ENCODE peak calls at places on chromosomes 16 and 17, in nine cellular contexts. One of them, this sample, is unnamed.

GRCh38 chr17:11264183-11264871 is 23.3 kb downstream of the SHISA6 start:
- DNase-seq in naive thymus-derived CD4-positive, alpha-beta T cell: no peak
- DNase-seq in HAP-1: no peak
- DNase-seq in uterus: no peak
- DNase-seq in psoas muscle: no peak
- DNase-seq in aorta: no peak
- DNase-seq in ascending aorta: no peak
- DNase-seq in A673: peak; percentile 37
- DNase-seq in GM23248: no peak
- DNase-seq in this sample: no peak

GRCh38 chr17:79045001-79045729 is 21.2 kb downstream of the C1QTNF1 start:
- DNase-seq in naive thymus-derived CD4-positive, alpha-beta T cell: no peak
- DNase-seq in HAP-1: no peak
- DNase-seq in uterus: no peak
- DNase-seq in psoas muscle: no peak
- DNase-seq in aorta: peak; percentile 76
- DNase-seq in ascending aorta: no peak
- DNase-seq in A673: no peak
- DNase-seq in GM23248: no peak
- DNase-seq in this sample: no peak

GRCh38 chr17:29571883-29572681 is 3.6 kb downstream of the TP53I13 start:
- DNase-seq in naive thymus-derived CD4-positive, alpha-beta T cell: no peak
- DNase-seq in HAP-1: peak; percentile 9
- DNase-seq in uterus: no peak
- DNase-seq in psoas muscle: no peak
- DNase-seq in aorta: peak; percentile 77
- DNase-seq in ascending aorta: no peak
- DNase-seq in A673: no peak
- DNase-seq in GM23248: peak; percentile 56
- DNase-seq in this sample: no peak

GRCh38 chr17:61411114-61411943 is 11.7 kb downstream of the TBX2 start:
- DNase-seq in naive thymus-derived CD4-positive, alpha-beta T cell: no peak
- DNase-seq in HAP-1: peak; percentile 12
- DNase-seq in uterus: peak; percentile 67
- DNase-seq in psoas muscle: no peak
- DNase-seq in aorta: peak; percentile 86
- DNase-seq in ascending aorta: peak; percentile 9
- DNase-seq in A673: peak; percentile 74
- DNase-seq in GM23248: peak; percentile 76
- DNase-seq in this sample: no peak

GRCh38 chr16:17362191-17362590 is 108.6 kb downstream of the XYLT1 start:
- DNase-seq in naive thymus-derived CD4-positive, alpha-beta T cell: no peak
- DNase-seq in HAP-1: no peak
- DNase-seq in uterus: no peak
- DNase-seq in psoas muscle: no peak
- DNase-seq in aorta: no peak
- DNase-seq in ascending aorta: no peak
- DNase-seq in A673: no peak
- DNase-seq in GM23248: no peak
- DNase-seq in this sample: no peak

GRCh38 chr17:60439501-60439900 is 17.2 kb downstream of the CHCT1 start:
- DNase-seq in naive thymus-derived CD4-positive, alpha-beta T cell: no peak
- DNase-seq in HAP-1: no peak
- DNase-seq in uterus: no peak
- DNase-seq in psoas muscle: no peak
- DNase-seq in aorta: no peak
- DNase-seq in ascending aorta: no peak
- DNase-seq in A673: peak; percentile 30
- DNase-seq in GM23248: peak; percentile 61
- DNase-seq in this sample: no peak

GRCh38 chr16:56389554-56389953 is 35.8 kb downstream of the AMFR start:
- DNase-seq in naive thymus-derived CD4-positive, alpha-beta T cell: no peak
- DNase-seq in HAP-1: no peak
- DNase-seq in uterus: no peak
- DNase-seq in psoas muscle: no peak
- DNase-seq in aorta: no peak
- DNase-seq in ascending aorta: no peak
- DNase-seq in A673: no peak
- DNase-seq in GM23248: peak; percentile 99
- DNase-seq in this sample: no peak

GRCh38 chr16:47848481-47849109 is 307.2 kb downstream of the ABCC12 start:
- DNase-seq in naive thymus-derived CD4-positive, alpha-beta T cell: no peak
- DNase-seq in HAP-1: no peak
- DNase-seq in uterus: no peak
- DNase-seq in psoas muscle: no peak
- DNase-seq in aorta: no peak
- DNase-seq in ascending aorta: no peak
- DNase-seq in A673: no peak
- DNase-seq in GM23248: peak; percentile 33
- DNase-seq in this sample: no peak

GRCh38 chr16:89114159-89114981 is 20.7 kb downstream of the ACSF3 start:
- DNase-seq in naive thymus-derived CD4-positive, alpha-beta T cell: no peak
- DNase-seq in HAP-1: no peak
- DNase-seq in uterus: no peak
- DNase-seq in psoas muscle: peak; percentile 11
- DNase-seq in aorta: peak; percentile 73
- DNase-seq in ascending aorta: no peak
- DNase-seq in A673: no peak
- DNase-seq in GM23248: no peak
- DNase-seq in this sample: peak; percentile 27

GRCh38 chr17:77610518-77610893 is 348.0 kb upstream of the TNRC6C start:
- DNase-seq in naive thymus-derived CD4-positive, alpha-beta T cell: no peak
- DNase-seq in HAP-1: no peak
- DNase-seq in uterus: no peak
- DNase-seq in psoas muscle: no peak
- DNase-seq in aorta: peak; percentile 67
- DNase-seq in ascending aorta: no peak
- DNase-seq in A673: no peak
- DNase-seq in GM23248: no peak
- DNase-seq in this sample: no peak
- H3K4me3 ChIP-seq in naive thymus-derived CD4-positive, alpha-beta T cell: peak overlapping the region; percentile 54
- H3K4me3 ChIP-seq in HAP-1: no peak overlapping the region
- H3K4me3 ChIP-seq in uterus: no peak overlapping the region
- H3K4me3 ChIP-seq in psoas muscle: peak overlapping the region; percentile 25
- H3K4me3 ChIP-seq in aorta: no peak overlapping the region
- H3K4me3 ChIP-seq in ascending aorta: peak overlapping the region; percentile 2
- H3K4me3 ChIP-seq in A673: no peak overlapping the region
- H3K4me3 ChIP-seq in GM23248: peak overlapping the region; percentile 14
- H3K4me3 ChIP-seq in this sample: no peak overlapping the region

GRCh38 chr16:75169899-75170405 is 21.6 kb downstream of the ZFP1 start:
- DNase-seq in naive thymus-derived CD4-positive, alpha-beta T cell: no peak
- DNase-seq in HAP-1: no peak
- DNase-seq in uterus: no peak
- DNase-seq in psoas muscle: no peak
- DNase-seq in aorta: no peak
- DNase-seq in ascending aorta: no peak
- DNase-seq in A673: no peak
- DNase-seq in GM23248: no peak
- DNase-seq in this sample: no peak

GRCh38 chr16:75175074-75175473 is 26.8 kb downstream of the ZFP1 start:
- DNase-seq in naive thymus-derived CD4-positive, alpha-beta T cell: no peak
- DNase-seq in HAP-1: no peak
- DNase-seq in uterus: no peak
- DNase-seq in psoas muscle: no peak
- DNase-seq in aorta: no peak
- DNase-seq in ascending aorta: no peak
- DNase-seq in A673: no peak
- DNase-seq in GM23248: no peak
- DNase-seq in this sample: no peak

GRCh38 chr16:75176926-75177325 is 28.6 kb downstream of the ZFP1 start:
- DNase-seq in naive thymus-derived CD4-positive, alpha-beta T cell: no peak
- DNase-seq in HAP-1: no peak
- DNase-seq in uterus: no peak
- DNase-seq in psoas muscle: no peak
- DNase-seq in aorta: no peak
- DNase-seq in ascending aorta: no peak
- DNase-seq in A673: no peak
- DNase-seq in GM23248: no peak
- DNase-seq in this sample: no peak

DNA sequence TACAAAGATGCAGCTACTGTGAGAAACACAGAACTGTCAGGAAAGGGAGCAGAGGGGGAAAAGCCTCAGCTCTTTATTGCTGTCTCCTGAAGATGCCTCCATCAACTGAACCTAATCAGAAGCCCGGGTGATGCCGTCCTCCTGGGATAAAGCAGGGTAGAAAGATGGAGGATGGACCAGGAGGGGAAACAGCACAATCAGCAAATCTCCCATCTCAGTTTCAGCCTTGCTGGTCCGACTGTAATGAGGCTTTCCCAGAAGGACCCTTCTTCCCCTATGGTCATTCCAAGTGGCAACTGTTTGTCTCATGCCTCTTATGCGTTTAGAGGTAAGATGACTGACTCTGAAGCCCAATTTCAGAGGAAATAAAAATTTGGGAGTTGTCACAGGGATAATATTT is 24.3 kb downstream of the ZFP1 start:
- DNase-seq in naive thymus-derived CD4-positive, alpha-beta T cell: no peak
- DNase-seq in HAP-1: no peak
- DNase-seq in uterus: no peak
- DNase-seq in psoas muscle: no peak
- DNase-seq in aorta: no peak
- DNase-seq in ascending aorta: no peak
- DNase-seq in A673: no peak
- DNase-seq in GM23248: no peak
- DNase-seq in this sample: no peak
- H3K9me3 ChIP-seq in naive thymus-derived CD4-positive, alpha-beta T cell: peaks cover 41% of the 10 kb centered on the region
- H3K9me3 ChIP-seq in HAP-1: peaks cover 26% of the 10 kb centered on the region
- H3K9me3 ChIP-seq in uterus: no peaks in the 10 kb centered on the region
- H3K9me3 ChIP-seq in psoas muscle: peaks cover 55% of the 10 kb centered on the region
- H3K9me3 ChIP-seq in aorta: peaks cover 14% of the 10 kb centered on the region
- H3K9me3 ChIP-seq in ascending aorta: peaks cover 91% of the 10 kb centered on the region
- H3K9me3 ChIP-seq in A673: peaks cover 89% of the 10 kb centered on the region
- H3K9me3 ChIP-seq in GM23248: peaks cover 26% of the 10 kb centered on the region
- H3K9me3 ChIP-seq in this sample: peaks cover 8% of the 10 kb centered on the region

GRCh38 chr16:67183284-67183626 is 508 bp downstream of the MATCAP1 start:
- DNase-seq in naive thymus-derived CD4-positive, alpha-beta T cell: no peak
- DNase-seq in HAP-1: no peak
- DNase-seq in uterus: no peak
- DNase-seq in psoas muscle: no peak
- DNase-seq in aorta: no peak
- DNase-seq in ascending aorta: no peak
- DNase-seq in A673: no peak
- DNase-seq in GM23248: no peak
- DNase-seq in this sample: no peak
- H3K4me1 ChIP-seq in naive thymus-derived CD4-positive, alpha-beta T cell: peaks cover 12% of the 10 kb centered on the region
- H3K4me1 ChIP-seq in HAP-1: peaks cover 6% of the 10 kb centered on the region
- H3K4me1 ChIP-seq in uterus: peaks cover 9% of the 10 kb centered on the region
- H3K4me1 ChIP-seq in psoas muscle: peaks cover 31% of the 10 kb centered on the region
- H3K4me1 ChIP-seq in aorta: no peaks in the 10 kb centered on the region
- H3K4me1 ChIP-seq in ascending aorta: peaks cover 15% of the 10 kb centered on the region
- H3K4me1 ChIP-seq in A673: peaks cover 18% of the 10 kb centered on the region
- H3K4me1 ChIP-seq in GM23248: peaks cover 24% of the 10 kb centered on the region
- H3K4me1 ChIP-seq in this sample: peaks cover 5% of the 10 kb centered on the region

GRCh38 chr16:72654535-72654934 is 393.4 kb downstream of the ZFHX3 start:
- DNase-seq in naive thymus-derived CD4-positive, alpha-beta T cell: no peak
- DNase-seq in HAP-1: no peak
- DNase-seq in uterus: no peak
- DNase-seq in psoas muscle: no peak
- DNase-seq in aorta: no peak
- DNase-seq in ascending aorta: no peak
- DNase-seq in A673: no peak
- DNase-seq in GM23248: no peak
- DNase-seq in this sample: no peak

GRCh38 chr16:72657791-72658190 is 390.1 kb downstream of the ZFHX3 start:
- DNase-seq in naive thymus-derived CD4-positive, alpha-beta T cell: no peak
- DNase-seq in HAP-1: no peak
- DNase-seq in uterus: no peak
- DNase-seq in psoas muscle: no peak
- DNase-seq in aorta: no peak
- DNase-seq in ascending aorta: no peak
- DNase-seq in A673: no peak
- DNase-seq in GM23248: no peak
- DNase-seq in this sample: no peak

GRCh38 chr16:72658888-72659717 is 388.8 kb downstream of the ZFHX3 start:
- DNase-seq in naive thymus-derived CD4-positive, alpha-beta T cell: no peak
- DNase-seq in HAP-1: no peak
- DNase-seq in uterus: no peak
- DNase-seq in psoas muscle: no peak
- DNase-seq in aorta: no peak
- DNase-seq in ascending aorta: no peak
- DNase-seq in A673: no peak
- DNase-seq in GM23248: peak; percentile 15
- DNase-seq in this sample: no peak

GRCh38 chr16:72657164-72657563 is 390.8 kb downstream of the ZFHX3 start:
- DNase-seq in naive thymus-derived CD4-positive, alpha-beta T cell: no peak
- DNase-seq in HAP-1: no peak
- DNase-seq in uterus: no peak
- DNase-seq in psoas muscle: no peak
- DNase-seq in aorta: no peak
- DNase-seq in ascending aorta: no peak
- DNase-seq in A673: no peak
- DNase-seq in GM23248: no peak
- DNase-seq in this sample: no peak
- H3K4me3 ChIP-seq in naive thymus-derived CD4-positive, alpha-beta T cell: no peak overlapping the region
- H3K4me3 ChIP-seq in HAP-1: no peak overlapping the region
- H3K4me3 ChIP-seq in uterus: no peak overlapping the region
- H3K4me3 ChIP-seq in psoas muscle: no peak overlapping the region
- H3K4me3 ChIP-seq in aorta: no peak overlapping the region
- H3K4me3 ChIP-seq in ascending aorta: no peak overlapping the region
- H3K4me3 ChIP-seq in A673: no peak overlapping the region
- H3K4me3 ChIP-seq in GM23248: no peak overlapping the region
- H3K4me3 ChIP-seq in this sample: no peak overlapping the region

GRCh38 chr16:3328643-3329042 is 23.3 kb downstream of the ZNF75A start:
- DNase-seq in naive thymus-derived CD4-positive, alpha-beta T cell: no peak
- DNase-seq in HAP-1: no peak
- DNase-seq in uterus: no peak
- DNase-seq in psoas muscle: no peak
- DNase-seq in aorta: no peak
- DNase-seq in ascending aorta: no peak
- DNase-seq in A673: no peak
- DNase-seq in GM23248: no peak
- DNase-seq in this sample: no peak

GRCh38 chr16:3328104-3328503 is 22.8 kb downstream of the ZNF75A start:
- DNase-seq in naive thymus-derived CD4-positive, alpha-beta T cell: no peak
- DNase-seq in HAP-1: no peak
- DNase-seq in uterus: no peak
- DNase-seq in psoas muscle: no peak
- DNase-seq in aorta: no peak
- DNase-seq in ascending aorta: no peak
- DNase-seq in A673: no peak
- DNase-seq in GM23248: no peak
- DNase-seq in this sample: no peak

GRCh38 chr16:3321802-3322201 is 16.5 kb downstream of the ZNF75A start:
- DNase-seq in naive thymus-derived CD4-positive, alpha-beta T cell: no peak
- DNase-seq in HAP-1: no peak
- DNase-seq in uterus: no peak
- DNase-seq in psoas muscle: no peak
- DNase-seq in aorta: no peak
- DNase-seq in ascending aorta: no peak
- DNase-seq in A673: no peak
- DNase-seq in GM23248: no peak
- DNase-seq in this sample: no peak

DNA sequence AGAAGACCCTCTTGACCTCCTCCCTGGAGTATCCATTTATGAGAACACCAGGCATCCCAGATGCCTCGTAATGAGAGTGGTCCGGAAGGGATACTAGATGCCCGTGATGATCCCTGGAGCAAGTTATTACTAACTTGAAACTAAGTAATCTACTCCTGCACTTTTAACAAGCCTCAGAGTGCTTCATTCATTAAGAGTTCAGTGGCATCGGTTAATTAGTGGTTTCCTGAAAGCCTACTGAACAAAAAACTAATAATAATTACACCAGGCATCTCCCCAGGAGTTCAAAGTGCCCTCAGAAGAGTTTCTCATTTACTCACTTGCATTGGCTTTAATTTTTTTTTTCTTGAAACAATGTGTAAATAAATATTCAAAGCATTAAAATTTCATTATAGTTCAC is 22.2 kb downstream of the ZNF75A start:
- DNase-seq in naive thymus-derived CD4-positive, alpha-beta T cell: no peak
- DNase-seq in HAP-1: no peak
- DNase-seq in uterus: no peak
- DNase-seq in psoas muscle: no peak
- DNase-seq in aorta: no peak
- DNase-seq in ascending aorta: no peak
- DNase-seq in A673: no peak
- DNase-seq in GM23248: no peak
- DNase-seq in this sample: no peak
- H3K9me3 ChIP-seq in naive thymus-derived CD4-positive, alpha-beta T cell: no peaks in the 10 kb centered on the region
- H3K9me3 ChIP-seq in HAP-1: no peaks in the 10 kb centered on the region
- H3K9me3 ChIP-seq in uterus: no peaks in the 10 kb centered on the region
- H3K9me3 ChIP-seq in psoas muscle: peaks cover 30% of the 10 kb centered on the region
- H3K9me3 ChIP-seq in aorta: peaks cover 3% of the 10 kb centered on the region
- H3K9me3 ChIP-seq in ascending aorta: peaks cover 36% of the 10 kb centered on the region
- H3K9me3 ChIP-seq in A673: peaks cover 5% of the 10 kb centered on the region
- H3K9me3 ChIP-seq in GM23248: no peaks in the 10 kb centered on the region
- H3K9me3 ChIP-seq in this sample: no peaks in the 10 kb centered on the region

This sample was measured in SJCRH30.